ENCODE peak calls at places on chromosomes 1 and 21, in five cellular contexts. B is endothelial cell, J is GM12865, X is PC-3, T is tibial artery. O is an unnamed sample.
A peak's percentile ranks its signal among the peaks of the same experiment; 100 is the strongest.

GRCh38 chr1:5617179-5618015 is 374.8 kb downstream of the NPHP4 start:
- DNase-seq in B (no peak), J (no peak), X (no peak), T (no peak), O (no peak)

GRCh38 chr1:108636876-108637275 is 24.0 kb downstream of the HENMT1 start:
- DNase-seq in B (no peak), J (no peak), X (no peak), T (no peak), O (no peak)

GRCh38 chr1:115173151-115173550 is 83.8 kb upstream of the TSPAN2 start:
- DNase-seq in B (no peak), J (no peak), X (no peak), T (no peak), O (no peak)

GRCh38 chr1:179754031-179754624 is 11.0 kb downstream of the FAM163A start:
- DNase-seq in B (no peak), J (no peak), X (peak; percentile 79), T (no peak), O (no peak)

GRCh38 chr1:116290085-116290670 is 82.9 kb upstream of the ATP1A1 start:
- DNase-seq in B (no peak), J (no peak), X (peak; percentile 92), T (no peak), O (no peak)

GRCh38 chr1:27342778-27343638 is 1.2 kb downstream of the SYTL1 start:
- DNase-seq in B (no peak), J (peak; percentile 70), X (peak; percentile 79), T (no peak), O (peak; percentile 66)

GRCh38 chr1:10555635-10556429 is 81.1 kb downstream of the PEX14 start:
- DNase-seq in B (no peak), J (peak; percentile 59), X (no peak), T (no peak), O (no peak)

GRCh38 chr1:196105901-196106300 is 502.3 kb downstream of the KCNT2 start:
- DNase-seq in B (no peak), J (no peak), X (peak; percentile 5), T (no peak), O (no peak)

GRCh38 chr1:65527211-65527610 is 106.7 kb downstream of the LEPR start:
- DNase-seq in B (no peak), J (no peak), X (peak; percentile 23), T (no peak), O (no peak)

GRCh38 chr21:34201441-34201838 is 128.1 kb downstream of the MRPS6 start:
- DNase-seq in B (no peak), J (no peak), X (no peak), T (no peak), O (no peak)

GRCh38 chr1:57536749-57537423 is 113.0 kb upstream of the DAB1 start:
- DNase-seq in B (no peak), J (no peak), X (no peak), T (no peak), O (no peak)

DNA sequence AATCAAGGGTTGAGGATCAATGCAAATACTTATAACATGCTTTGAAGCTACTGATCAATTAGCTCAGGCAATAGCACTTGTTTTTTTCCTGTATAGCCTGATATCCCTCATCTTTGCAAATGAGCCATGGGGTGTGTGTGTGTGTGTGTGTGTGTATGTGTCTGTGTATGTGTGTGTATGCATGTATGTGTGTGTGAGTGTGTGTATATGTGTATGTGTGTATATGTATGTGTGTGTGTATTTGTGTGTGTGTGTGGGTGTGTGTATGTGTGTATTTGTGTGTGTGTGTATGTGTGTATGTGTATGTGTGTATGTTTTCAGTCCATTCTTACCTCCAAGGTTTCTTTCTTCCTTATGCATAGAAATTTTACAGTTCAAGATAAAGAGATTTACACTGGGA is 78.4 kb upstream of the SSX2IP start:
- DNase-seq in B (no peak), J (no peak), X (no peak), T (no peak), O (no peak)
- TF ChIP-seq CTCF in B (no peak), J (no peak), X (no peak), T (no peak), O (no peak)

GRCh38 chr1:18644469-18645171 is 14.0 kb downstream of the PAX7 start:
- DNase-seq in B (no peak), J (no peak), X (no peak), T (no peak), O (no peak)
- TF ChIP-seq CTCF in B (no peak), J (no peak), X (no peak), T (no peak), O (no peak)

GRCh38 chr1:75615664-75616435 is 4.9 kb upstream of the SLC44A5 start:
- DNase-seq in B (peak; percentile 36), J (no peak), X (peak; percentile 16), T (peak; percentile 20), O (peak; percentile 35)

GRCh38 chr1:75616436-75617433 is 5.8 kb upstream of the SLC44A5 start:
- DNase-seq in B (peak; percentile 35), J (no peak), X (no peak), T (no peak), O (peak; percentile 3)

GRCh38 chr1:75614455-75615379 is 3.8 kb upstream of the SLC44A5 start:
- DNase-seq in B (peak; percentile 75), J (peak; percentile 56), X (peak; percentile 11), T (peak; percentile 19), O (peak; percentile 42)

DNA sequence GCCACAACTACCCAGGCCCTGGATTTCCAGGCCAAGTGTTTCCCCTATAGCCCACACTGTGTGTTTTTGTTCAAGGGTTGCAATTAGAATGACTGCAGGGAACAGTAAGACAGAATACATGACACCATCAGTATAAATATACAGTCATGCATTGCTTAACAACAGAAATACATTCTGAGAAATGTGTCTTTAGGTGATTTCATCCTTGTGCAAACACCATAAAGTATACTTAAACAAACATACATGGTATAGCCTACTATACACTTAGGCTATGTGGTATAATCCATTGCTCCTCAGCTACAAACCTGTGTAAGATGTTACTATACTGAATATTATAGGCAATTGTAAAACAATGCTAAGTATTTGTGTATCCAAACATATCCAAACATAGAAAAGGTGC is 7.5 kb upstream of the SLC44A5 start:
- DNase-seq in B (no peak), J (no peak), X (peak; percentile 89), T (no peak), O (no peak)
- TF ChIP-seq CTCF in B (no peak), J (no peak), X (no peak), T (no peak), O (no peak)

DNA sequence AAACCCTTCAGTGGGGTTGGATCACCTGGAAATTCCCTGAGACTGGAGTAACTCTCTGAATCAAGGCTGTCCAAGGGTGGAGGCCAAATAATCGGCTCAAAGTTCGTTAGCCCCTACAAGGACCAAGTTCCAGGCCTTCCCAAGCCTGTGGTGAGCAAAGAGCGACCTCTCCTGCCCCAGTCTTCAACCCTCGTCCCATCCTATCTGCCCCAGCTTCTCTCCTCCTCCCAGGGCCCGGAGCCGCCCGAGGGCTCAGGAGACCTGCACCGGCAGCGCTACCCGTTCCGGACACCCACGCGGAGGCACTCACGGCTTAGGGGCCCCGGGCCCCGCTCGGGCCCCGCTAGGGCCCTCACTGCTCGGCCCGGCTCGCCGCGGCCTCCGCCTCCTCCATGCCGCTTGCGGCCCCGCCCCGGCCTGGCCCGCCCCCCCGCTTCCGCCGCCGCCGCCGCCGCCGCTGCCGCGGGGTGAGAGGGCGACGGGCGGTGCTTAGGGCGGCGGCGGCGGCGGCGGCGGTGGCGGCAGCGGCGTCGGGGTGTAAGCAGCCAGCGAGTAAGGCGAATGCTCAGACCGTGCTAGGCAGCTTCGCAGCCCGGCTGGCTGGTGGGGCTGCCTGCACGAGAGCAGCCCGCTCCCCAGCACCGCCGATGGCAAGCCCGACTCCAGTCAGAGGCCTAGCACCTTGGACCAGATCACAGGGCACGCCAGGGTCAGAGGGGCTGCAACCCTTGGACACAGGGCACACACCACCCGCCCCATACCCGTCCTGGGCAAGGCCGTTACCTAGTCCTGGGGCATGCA is at the start of gene POMGNT1:
- DNase-seq in B (peak; percentile 72), J (peak; percentile 86), X (peak; percentile 65), T (peak; percentile 60), O (peak; percentile 95)
- TF ChIP-seq CTCF in B (no peak), J (no peak), X (peak; percentile 51), T (no peak), O (peak; percentile 10)

GRCh38 chr1:182408435-182409070 is 8.1 kb upstream of the TEDDM1 start:
- DNase-seq in B (no peak), J (no peak), X (no peak), T (no peak), O (no peak)

GRCh38 chr1:182407724-182408123 is 7.3 kb upstream of the TEDDM1 start:
- DNase-seq in B (no peak), J (no peak), X (no peak), T (no peak), O (no peak)

GRCh38 chr1:182406006-182406405 is 5.5 kb upstream of the TEDDM1 start:
- DNase-seq in B (no peak), J (no peak), X (peak; percentile 27), T (no peak), O (no peak)

GRCh38 chr1:182405578-182405977 is 5.1 kb upstream of the TEDDM1 start:
- DNase-seq in B (no peak), J (no peak), X (no peak), T (no peak), O (no peak)

GRCh38 chr1:182404764-182405163 is 4.3 kb upstream of the TEDDM1 start:
- DNase-seq in B (no peak), J (no peak), X (no peak), T (no peak), O (no peak)
- TF ChIP-seq CTCF in B (no peak), J (no peak), X (no peak), T (no peak), O (no peak)